ENCODE peak calls at places on chromosome 21, in four cellular contexts. I, N, G and O are unnamed samples.
A peak's percentile ranks its signal among the peaks of the same experiment; 100 is the strongest.

GRCh38 chr21:24671901-24672300 is 935.4 kb downstream of the MRPL39 start:
- DNase-seq in I (no peak), G (no peak), N (no peak), O (no peak)

GRCh38 chr21:34640858-34641257 is 25.9 kb upstream of the RCAN1 start:
- DNase-seq in I (no peak), G (no peak), N (no peak), O (no peak)

GRCh38 chr21:42681296-42682206 is 28.1 kb downstream of the PDE9A start:
- DNase-seq in I (no peak), N (no peak), G (no peak), O (no peak)

GRCh38 chr21:31283025-31283424 is 61.0 kb downstream of the TIAM1 start:
- DNase-seq in G (no peak), I (no peak), N (no peak), O (no peak)

GRCh38 chr21:43015906-43016540 is 41.7 kb downstream of the PKNOX1 start:
- DNase-seq in I (no peak), N (no peak), G (no peak), O (no peak)

GRCh38 chr21:20882462-20883415 is 115.5 kb upstream of the NCAM2 start:
- DNase-seq in I (no peak), G (no peak), N (no peak), O (no peak)

GRCh38 chr21:42991992-42992740 is 17.8 kb downstream of the PKNOX1 start:
- DNase-seq in I (no peak), N (peak; percentile 75), G (no peak), O (no peak)

GRCh38 chr21:39668369-39668768 is 55.6 kb downstream of the B3GALT5 start:
- DNase-seq in N (no peak), G (no peak), I (no peak), O (no peak)

GRCh38 chr21:31429500-31429899 is 85.4 kb upstream of the TIAM1 start:
- DNase-seq in I (no peak), G (no peak), N (peak; percentile 20), O (no peak)

GRCh38 chr21:40019076-40019475 is 151.8 kb downstream of the PCP4 start:
- DNase-seq in G (no peak), N (no peak), I (no peak), O (no peak)

GRCh38 chr21:42698730-42699129 is 45.3 kb downstream of the PDE9A start:
- DNase-seq in G (no peak), N (no peak), I (no peak), O (no peak)

GRCh38 chr21:43752758-43753438 is 23.2 kb downstream of the CSTB start:
- DNase-seq in I (no peak), G (no peak), N (no peak), O (no peak)

GRCh38 chr21:43278359-43278758 is 109.6 kb downstream of the CRYAA start:
- DNase-seq in I (no peak), G (no peak), N (no peak), O (no peak)

GRCh38 chr21:39071623-39072214 is 111.5 kb downstream of the PSMG1 start:
- DNase-seq in G (no peak), I (no peak), N (no peak), O (no peak)

GRCh38 chr21:31235671-31236450 is 108.2 kb downstream of the TIAM1 start:
- DNase-seq in G (no peak), N (no peak), I (no peak), O (no peak)

GRCh38 chr21:26147535-26147934 is 23.0 kb downstream of the APP start:
- DNase-seq in N (no peak), I (peak; percentile 15), G (no peak), O (no peak)

GRCh38 chr21:31397515-31397926 is 53.5 kb upstream of the TIAM1 start:
- DNase-seq in G (no peak), N (no peak), I (no peak), O (no peak)

GRCh38 chr21:18443686-18444085 is 40.1 kb upstream of the TMPRSS15 start:
- DNase-seq in I (no peak), N (no peak), G (no peak), O (no peak)

GRCh38 chr21:38688068-38688467 is 117.7 kb upstream of the ETS2 start:
- DNase-seq in G (no peak), N (no peak), I (no peak), O (no peak)

GRCh38 chr21:25845729-25846256 is 111.0 kb downstream of the GABPA start:
- DNase-seq in G (no peak), I (no peak), N (no peak), O (peak; percentile 12)

GRCh38 chr21:34745557-34746255 is 76.9 kb downstream of the CLIC6 start:
- DNase-seq in G (peak; percentile 79), I (no peak), N (peak; percentile 63), O (peak; percentile 69)

GRCh38 chr21:39633043-39633442 is 20.3 kb downstream of the B3GALT5 start:
- DNase-seq in N (no peak), I (no peak), G (no peak), O (no peak)

GRCh38 chr21:38839683-38840286 is 34.1 kb downstream of the ETS2 start:
- DNase-seq in G (no peak), I (no peak), N (no peak), O (no peak)

GRCh38 chr21:17730782-17731181 is 88.4 kb downstream of the C21orf91 start:
- DNase-seq in N (no peak), I (no peak), G (no peak), O (no peak)

GRCh38 chr21:43600642-43601397 is 58.5 kb downstream of the HSF2BP start:
- DNase-seq in I (no peak), G (no peak), N (no peak), O (no peak)

GRCh38 chr21:17819878-17820232 is 699 bp upstream of the C21orf91 start:
- DNase-seq in I (no peak), G (peak; percentile 78), N (no peak), O (peak; percentile 79)

GRCh38 chr21:17780539-17780938 is 38.6 kb downstream of the C21orf91 start:
- DNase-seq in I (no peak), G (peak; percentile 26), N (no peak), O (peak; percentile 37)

GRCh38 chr21:28257276-28257675 is 735.4 kb downstream of the LTN1 start:
- DNase-seq in G (no peak), N (no peak), I (no peak), O (no peak)

GRCh38 chr21:30102881-30103280 is 63.7 kb downstream of the CLDN17 start:
- DNase-seq in I (no peak), N (no peak), G (no peak), O (no peak)

GRCh38 chr21:19853061-19853460 is 1145.1 kb upstream of the NCAM2 start:
- DNase-seq in I (no peak), N (no peak), G (no peak), O (no peak)

GRCh38 chr21:31293986-31294385 is 50.1 kb downstream of the TIAM1 start:
- DNase-seq in G (no peak), I (no peak), N (no peak), O (no peak)

GRCh38 chr21:29436650-29437049 is 137.9 kb downstream of the BACH1 start:
- DNase-seq in G (no peak), N (no peak), I (no peak), O (no peak)

DNA sequence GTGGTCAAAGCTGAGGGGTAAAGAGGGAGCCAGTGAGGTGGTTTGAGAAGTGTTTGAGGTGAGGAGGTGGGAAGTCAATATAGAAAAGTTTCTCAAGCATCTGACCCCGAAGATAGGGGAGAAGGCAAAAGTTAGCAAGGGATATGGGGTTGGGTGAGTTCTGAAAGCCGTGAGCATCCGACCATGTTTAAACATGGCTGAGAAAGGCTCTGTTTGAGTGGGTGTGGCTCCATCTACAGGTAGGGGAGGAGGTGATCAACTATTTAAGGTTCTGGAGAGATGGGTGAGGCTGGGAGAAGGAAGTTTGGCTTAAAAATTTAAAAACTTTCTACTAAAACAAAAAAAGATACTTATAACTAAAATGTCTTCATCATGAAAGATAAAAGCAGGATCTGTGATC is 273.8 kb downstream of the KCNJ6 start:
- DNase-seq in G (peak; percentile 40), N (no peak), I (no peak), O (peak; percentile 45)
- TF ChIP-seq CTCF in G (peak; percentile 32), N (no peak), I (peak; percentile 43), O (peak; percentile 34)

DNA sequence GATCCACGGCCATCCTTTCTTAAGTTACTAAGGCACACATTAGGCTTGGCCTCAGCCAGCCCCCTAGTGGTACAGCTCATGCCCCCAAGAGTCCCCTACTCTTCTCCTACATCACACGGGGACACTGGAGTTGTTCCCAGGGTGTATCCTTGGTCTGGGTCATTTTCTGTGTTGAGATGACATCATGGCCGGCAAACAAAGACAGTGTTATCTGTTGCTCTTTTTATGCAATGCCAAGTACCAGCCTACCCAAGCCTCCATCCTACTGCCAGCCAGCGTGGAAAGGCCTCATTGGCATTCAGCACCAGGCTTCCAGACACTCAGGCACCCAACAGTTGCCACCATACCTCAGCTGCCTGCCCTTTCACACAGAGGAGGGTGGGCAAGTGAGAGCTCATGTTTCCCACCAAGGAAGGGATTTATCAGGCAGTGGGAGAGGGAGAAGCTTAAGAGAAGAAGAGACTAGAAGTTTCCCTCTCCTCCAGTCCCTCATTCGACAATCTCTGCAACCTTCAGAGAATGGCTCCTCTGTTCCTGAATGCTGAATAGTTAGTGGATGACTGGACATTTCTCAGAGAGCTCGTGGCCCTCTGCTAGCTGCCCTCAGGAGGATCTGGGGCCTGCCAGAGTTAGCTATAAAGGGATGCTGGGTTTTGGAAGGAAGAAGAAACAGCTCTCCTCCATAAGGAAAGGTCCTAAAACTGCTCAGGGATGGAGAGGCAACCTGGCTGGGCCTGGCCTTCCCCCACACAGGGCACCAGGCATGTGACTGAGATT is 17.7 kb downstream of the CBR1 start:
- DNase-seq in G (no peak), N (no peak), I (no peak), O (no peak)
- TF ChIP-seq CTCF in G (no peak), N (no peak), I (no peak), O (no peak)

GRCh38 chr21:15425049-15425448 is 304.7 kb upstream of the USP25 start:
- DNase-seq in I (no peak), N (no peak), G (no peak), O (no peak)

GRCh38 chr21:15421947-15422346 is 307.8 kb upstream of the USP25 start:
- DNase-seq in I (no peak), G (no peak), N (no peak), O (peak; percentile 8)

GRCh38 chr21:15423676-15424445 is 305.9 kb upstream of the USP25 start:
- DNase-seq in N (no peak), I (no peak), G (no peak), O (no peak)

GRCh38 chr21:15421521-15421920 is 308.3 kb upstream of the USP25 start:
- DNase-seq in N (no peak), I (no peak), G (no peak), O (no peak)

DNA sequence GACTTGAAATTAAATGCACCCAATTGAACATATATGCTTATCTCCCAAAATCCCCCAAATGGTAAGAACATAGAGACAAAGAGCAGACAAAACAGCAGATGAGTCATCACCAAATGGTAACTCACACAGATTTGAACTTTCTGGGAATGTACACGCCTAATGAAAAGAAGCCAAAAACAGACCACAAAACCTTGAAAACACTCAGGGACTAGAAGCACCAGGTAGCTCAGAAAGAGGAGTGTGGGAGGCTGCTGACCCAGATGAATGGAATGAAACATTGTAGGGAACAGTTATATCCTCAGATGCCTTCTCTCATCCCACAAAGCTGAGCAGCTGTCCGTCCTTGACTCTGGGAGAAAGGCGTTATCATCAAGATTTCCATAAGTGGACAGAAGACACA is 307.0 kb upstream of the USP25 start:
- DNase-seq in I (no peak), N (no peak), G (no peak), O (peak; percentile 5)
- TF ChIP-seq CTCF in I (no peak), N (no peak), G (no peak), O (no peak)

DNA sequence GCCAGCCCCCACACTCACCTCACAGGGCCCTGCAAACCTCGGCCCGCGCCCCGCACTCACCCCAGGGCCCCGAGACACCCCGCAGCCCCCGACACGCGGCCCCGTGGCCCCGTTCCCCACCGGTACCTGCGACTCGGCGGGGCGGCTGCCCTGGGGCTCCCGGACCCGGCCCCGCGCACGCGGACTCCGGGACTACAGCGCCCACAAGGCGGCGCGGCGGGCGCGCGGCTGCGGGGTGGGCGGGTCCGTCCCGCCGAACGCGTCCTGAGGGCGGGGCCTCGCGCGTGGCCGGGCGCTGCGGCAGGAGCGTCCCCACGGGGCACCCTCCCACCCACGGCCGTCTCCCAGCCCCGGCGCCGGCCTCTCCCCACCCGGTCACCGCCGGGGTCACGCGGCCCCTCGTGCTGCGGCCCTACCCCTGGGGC is at the start of gene SLC19A1:
- DNase-seq in I (peak; percentile 99), G (peak; percentile 96), N (peak; percentile 74), O (peak; percentile 99)
- TF ChIP-seq CTCF in I (no peak), G (peak; percentile 37), N (peak; percentile 49), O (peak; percentile 15)